ENCODE peak calls at places on chromosomes 3 and 15, in six cellular contexts. W, L, J, S, R and C are unnamed samples. For H3K36me3 and H3K4me1, the result is how much of the 10 kb centered on the place peaks cover.

GRCh38 chr3:4524423-4524769 is 31.2 kb downstream of the ITPR1 start:
- DNase-seq in S (no peak), W (no peak), J (no peak), R (peak), L (no peak), C (no peak)

GRCh38 chr3:184368116-184368803 is 6.8 kb downstream of the POLR2H start:
- DNase-seq in J (no peak), S (no peak), L (no peak), R (no peak), W (no peak), C (no peak)

GRCh38 chr3:105293441-105293840 is 73.3 kb upstream of the ALCAM start:
- DNase-seq in J (no peak), S (no peak), L (no peak), R (no peak), W (no peak), C (no peak)

GRCh38 chr3:9994086-9994844 is 7.6 kb upstream of the EMC3 start:
- DNase-seq in S (no peak), W (no peak), L (no peak), J (no peak), R (peak), C (no peak)

GRCh38 chr3:184354121-184354728 is 7.2 kb downstream of the CLCN2 start:
- DNase-seq in R (no peak), S (no peak), L (peak), W (peak), J (peak), C (no peak)

GRCh38 chr3:30263238-30263920 is 343.0 kb upstream of the TGFBR2 start:
- DNase-seq in W (no peak), L (no peak), J (no peak), S (no peak), R (no peak), C (no peak)

GRCh38 chr15:78620021-78620838 is 566 bp downstream of the CHRNA3 start:
- DNase-seq in R (no peak), J (peak), L (no peak), S (no peak), W (no peak), C (no peak)

GRCh38 chr15:68930268-68931022 is at the start of gene SPESP1:
- DNase-seq in L (no peak), S (no peak), W (peak), J (peak), R (peak), C (peak)

GRCh38 chr3:57757642-57758297 is 1.7 kb downstream of the SLMAP start:
- DNase-seq in W (no peak), R (peak), L (no peak), J (no peak), S (no peak), C (peak)

GRCh38 chr3:121654493-121655385 is 6.0 kb downstream of the HCLS1 start:
- DNase-seq in S (no peak), J (no peak), L (no peak), R (no peak), W (no peak), C (no peak)

GRCh38 chr15:48559270-48559669 is 86.2 kb downstream of the FBN1 start:
- DNase-seq in W (no peak), S (no peak), L (no peak), R (peak), J (no peak), C (peak)

GRCh38 chr3:133927543-133928066 is 31.9 kb upstream of the RAB6B start:
- DNase-seq in W (peak), J (no peak), R (no peak), L (no peak), S (no peak), C (no peak)

GRCh38 chr15:52558196-52558595 is 10.6 kb downstream of the ARPP19 start:
- DNase-seq in S (no peak), R (peak), L (no peak), J (peak), W (peak), C (no peak)

GRCh38 chr15:46304320-46304719 is 669.5 kb downstream of the SQOR start:
- DNase-seq in W (no peak), L (no peak), R (no peak), S (no peak), J (no peak), C (no peak)

GRCh38 chr3:59469948-59470723 is 420.3 kb upstream of the CFAP20DC start:
- DNase-seq in J (no peak), S (no peak), L (no peak), R (no peak), W (no peak), C (no peak)

GRCh38 chr3:177055557-177056290 is 141.6 kb downstream of the TBL1XR1 start:
- DNase-seq in L (no peak), W (no peak), S (no peak), J (no peak), R (no peak), C (no peak)

GRCh38 chr3:105598047-105598796 is 231.5 kb downstream of the ALCAM start:
- DNase-seq in L (no peak), R (peak), J (no peak), S (no peak), W (no peak), C (no peak)

GRCh38 chr15:75024102-75024636 is 779 bp downstream of the PPCDC start:
- DNase-seq in L (peak), W (no peak), J (no peak), S (no peak), R (peak), C (no peak)

GRCh38 chr3:143897558-143898305 is 49.5 kb upstream of the SLC9A9 start:
- DNase-seq in W (no peak), L (no peak), J (no peak), S (no peak), R (peak), C (no peak)

GRCh38 chr15:31977138-31977537 is 53.2 kb upstream of the CHRNA7 start:
- DNase-seq in L (no peak), J (no peak), R (no peak), S (no peak), W (no peak), C (no peak)

GRCh38 chr3:11379238-11379823 is 107.1 kb downstream of the ATG7 start:
- DNase-seq in R (peak), W (no peak), J (no peak), S (no peak), L (peak), C (no peak)

GRCh38 chr3:150114873-150115570 is 144.3 kb upstream of the PFN2 start:
- DNase-seq in S (no peak), W (no peak), R (peak), L (no peak), J (no peak), C (no peak)

GRCh38 chr3:29406433-29406832 is 125.6 kb downstream of the RBMS3 start:
- DNase-seq in W (no peak), L (no peak), R (no peak), S (no peak), J (no peak), C (no peak)

GRCh38 chr15:34737379-34737928 is 17.3 kb downstream of the GJD2 start:
- DNase-seq in S (no peak), W (no peak), R (peak), J (no peak), L (no peak), C (no peak)

GRCh38 chr3:128282392-128283196 is 129.3 kb downstream of the EEFSEC start:
- DNase-seq in R (peak), L (peak), S (no peak), W (no peak), J (no peak), C (peak)

GRCh38 chr3:39808467-39809180 is 785 bp upstream of the MYRIP start:
- DNase-seq in R (no peak), S (no peak), W (no peak), J (no peak), L (no peak), C (no peak)

GRCh38 chr3:52087728-52088127 is 31.4 kb upstream of the DUSP7 start:
- DNase-seq in S (no peak), L (no peak), R (no peak), J (no peak), W (no peak), C (no peak)

GRCh38 chr3:22089284-22089683 is 338.3 kb upstream of the ZNF385D start:
- DNase-seq in J (no peak), L (no peak), W (no peak), S (no peak), R (peak), C (no peak)

GRCh38 chr15:34266751-34267150 is 41.9 kb downstream of the EMC4 start:
- DNase-seq in L (no peak), J (no peak), R (no peak), S (no peak), W (no peak), C (no peak)

GRCh38 chr15:45386974-45387373 is 8.6 kb upstream of the GATM start:
- DNase-seq in J (no peak), R (no peak), L (no peak), S (no peak), W (no peak), C (no peak)

GRCh38 chr3:176514297-176514696 is 683.0 kb downstream of the TBL1XR1 start:
- DNase-seq in S (no peak), L (no peak), W (no peak), J (no peak), R (peak), C (no peak)

GRCh38 chr3:105907790-105908189 is 39.0 kb upstream of the CBLB start:
- DNase-seq in R (no peak), S (no peak), L (no peak), J (no peak), W (no peak), C (no peak)

GRCh38 chr3:151818361-151818760 is 4.4 kb downstream of the AADAC start:
- DNase-seq in R (no peak), W (no peak), J (no peak), S (no peak), L (no peak), C (no peak)

GRCh38 chr15:29612096-29612495 is 210.2 kb downstream of the TJP1 start:
- DNase-seq in L (no peak), W (no peak), J (no peak), R (peak), S (no peak), C (no peak)

GRCh38 chr3:74613566-74613965 is 893 bp downstream of the CNTN3 start:
- DNase-seq in S (no peak), W (no peak), J (no peak), R (peak), L (no peak), C (no peak)

GRCh38 chr15:35289029-35289617 is 204.0 kb upstream of the NANOGP8 start:
- DNase-seq in W (no peak), R (peak), L (no peak), S (no peak), J (no peak), C (no peak)

GRCh38 chr15:31202953-31203352 is 101.4 kb upstream of the TRPM1 start:
- DNase-seq in S (no peak), J (no peak), R (no peak), W (peak), L (no peak), C (no peak)

GRCh38 chr15:76345880-76346665 is 9.5 kb downstream of the ISL2 start:
- DNase-seq in W (peak), J (no peak), S (no peak), R (no peak), L (no peak), C (no peak)
- H3K27ac ChIP-seq in W (no peak), J (peak), S (no peak), R (no peak), L (peak), C (no peak)

DNA sequence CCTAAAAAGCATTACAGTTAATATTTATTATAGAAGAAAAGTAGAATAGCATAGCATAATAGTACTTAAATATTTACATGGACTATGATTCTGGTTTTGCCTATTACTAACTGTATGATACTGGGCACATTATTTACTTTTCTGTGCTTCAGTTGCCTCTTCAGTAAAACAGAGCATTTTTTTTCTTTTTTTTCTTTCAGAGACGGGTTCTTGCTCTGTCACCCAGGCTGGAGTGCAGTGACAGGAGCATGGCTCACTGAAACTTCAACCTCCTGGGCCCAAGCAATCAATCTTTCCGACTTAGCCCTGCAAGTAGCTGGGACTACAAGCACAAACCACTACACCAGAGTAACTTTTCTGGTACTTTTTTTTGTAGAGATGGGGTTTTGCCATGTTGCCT is 47.0 kb downstream of the GYG1 start:
- DNase-seq in S (no peak), R (no peak), W (no peak), L (no peak), J (no peak), C (no peak)
- H3K36me3 ChIP-seq in S (under half), R (under half), W (under half), L (under half), J (half or more), C (under half)

DNA sequence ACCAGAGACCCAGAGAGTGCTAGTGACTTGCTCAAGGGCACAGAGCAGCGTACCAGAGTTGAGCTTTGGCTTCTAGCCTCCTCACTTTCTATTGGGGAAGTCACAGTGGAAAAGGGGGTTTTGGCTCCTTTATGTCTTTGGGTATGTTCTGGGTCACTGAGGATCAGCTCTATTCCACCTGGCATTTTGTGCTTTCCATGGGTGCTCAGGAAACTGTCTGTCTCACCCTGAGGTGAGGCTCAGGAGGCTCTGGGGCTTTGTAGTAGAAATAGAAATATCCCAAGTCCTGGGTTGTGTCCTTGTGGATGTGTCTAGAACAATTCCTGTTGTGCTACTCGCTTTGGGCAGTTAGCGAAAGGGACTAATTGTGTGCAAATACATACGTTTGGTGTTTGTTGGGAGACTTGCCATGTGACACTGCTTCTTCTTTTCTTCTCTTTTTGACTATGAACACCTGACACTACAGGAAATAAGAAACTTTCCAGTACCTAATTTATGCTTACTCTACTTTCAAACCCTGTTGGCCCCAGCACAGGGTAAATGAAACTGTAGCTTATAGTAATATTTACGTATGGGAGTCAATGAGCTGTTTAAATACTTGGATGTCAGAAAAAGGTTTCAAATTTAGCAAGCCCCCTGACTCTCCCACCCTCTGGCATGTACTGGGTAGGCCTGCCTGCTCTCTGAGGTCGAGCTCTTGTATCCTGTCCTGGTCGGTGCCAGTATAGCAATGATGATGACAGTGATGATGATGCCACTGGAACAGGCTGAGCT is 35.6 kb downstream of the SMAD3 start:
- DNase-seq in W (no peak), J (no peak), S (no peak), L (no peak), R (no peak), C (no peak)
- H3K4me1 ChIP-seq in W (half or more), J (half or more), S (under half), L (under half), R (half or more), C (under half)

DNA sequence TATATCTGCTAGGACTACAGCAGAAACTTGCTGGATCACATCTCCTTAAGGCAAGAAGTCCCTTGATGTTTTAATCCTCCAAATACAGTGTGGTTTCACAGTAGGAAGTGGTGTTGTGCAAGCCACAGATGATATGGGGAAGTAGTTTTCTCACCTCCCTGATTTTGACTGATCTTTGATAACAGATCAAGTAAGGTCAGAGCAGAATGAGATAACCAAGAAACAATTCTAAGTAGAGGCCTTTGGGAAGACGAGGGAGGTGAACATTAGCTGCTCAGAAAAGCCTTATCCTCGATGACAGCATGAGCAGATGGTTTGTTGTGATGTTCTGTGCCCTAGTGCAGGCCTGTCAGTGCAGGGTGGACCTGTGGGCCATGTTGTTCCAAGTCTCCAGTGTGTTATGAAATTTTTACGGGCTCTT is 61.3 kb downstream of the RIOX2 start:
- DNase-seq in R (no peak), S (no peak), W (no peak), L (no peak), J (no peak), C (no peak)
- H3K27ac ChIP-seq in R (no peak), S (no peak), W (peak), L (no peak), J (no peak), C (no peak)

DNA sequence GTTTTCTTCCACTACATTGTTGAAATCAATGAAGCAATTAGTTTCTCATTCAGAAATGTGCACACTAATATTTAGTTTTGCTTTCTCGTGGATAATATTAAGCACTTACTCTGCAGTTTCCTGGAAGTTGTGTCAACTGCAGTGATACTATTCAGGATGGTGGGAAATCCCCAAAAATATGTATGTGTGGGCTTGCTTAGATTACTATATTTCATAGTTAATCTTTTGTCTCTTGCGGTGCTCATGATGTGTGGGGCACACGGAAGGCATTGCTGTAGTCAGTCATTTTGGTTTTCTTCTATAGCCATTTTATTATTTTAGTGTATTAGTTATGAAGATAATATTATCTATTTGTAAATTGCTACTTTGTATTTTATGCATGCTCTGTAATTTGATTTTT is 19.7 kb downstream of the RAB11A start:
- DNase-seq in R (no peak), S (no peak), L (no peak), W (no peak), J (no peak), C (no peak)
- H3K36me3 ChIP-seq in R (under half), S (half or more), L (half or more), W (under half), J (half or more), C (under half)

DNA sequence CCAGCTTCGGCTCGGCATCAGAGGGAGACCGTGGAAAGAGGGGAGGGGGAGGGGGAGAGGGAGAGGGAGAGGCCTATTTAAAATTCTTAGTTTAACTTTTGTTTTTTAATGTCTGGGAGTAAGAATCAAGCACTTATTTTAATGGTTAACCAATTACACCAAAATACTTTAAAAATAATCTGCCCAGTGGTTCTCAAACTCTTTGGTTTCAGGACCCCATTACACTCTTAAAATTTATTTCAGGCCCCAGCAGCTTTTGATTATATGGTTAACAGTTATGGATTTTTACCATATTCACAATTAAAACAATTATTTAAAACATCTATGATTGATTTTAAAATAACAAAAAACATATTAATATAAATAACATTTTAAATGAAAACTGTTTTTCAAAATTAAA is 44.5 kb downstream of the NKIRAS1 start:
- DNase-seq in S (no peak), W (no peak), R (no peak), J (no peak), L (no peak), C (no peak)
- H3K4me1 ChIP-seq in S (under half), W (under half), R (under half), J (under half), L (under half), C (under half)

DNA sequence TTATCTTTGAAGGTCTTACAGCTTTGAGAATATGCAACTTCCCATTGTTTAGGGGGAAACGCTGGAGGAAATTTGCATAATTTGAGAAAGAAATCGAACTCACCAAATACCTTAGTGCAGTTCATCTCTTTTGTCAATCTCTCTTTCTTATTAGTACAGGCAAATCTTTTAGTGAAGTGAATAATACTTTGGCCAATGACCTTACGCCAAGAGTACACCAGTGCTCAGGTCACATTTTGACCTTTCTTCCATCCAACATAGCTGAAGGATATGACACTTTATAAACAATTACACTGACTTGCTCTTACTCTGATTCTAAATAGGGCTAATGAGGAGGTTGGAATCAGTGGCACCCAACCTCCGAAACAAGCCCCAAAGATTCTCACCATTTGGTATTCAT is 494.8 kb downstream of the FOXP1 start:
- DNase-seq in S (no peak), L (no peak), J (no peak), W (no peak), R (no peak), C (no peak)
- H3K27ac ChIP-seq in S (no peak), L (no peak), J (no peak), W (no peak), R (peak), C (no peak)